ENCODE peak calls at places on chromosomes 4 and X, in seven cellular contexts. I is naive thymus-derived CD4-positive, alpha-beta T cell; D is mesenchymal stem cell; U is HCEC 1CT; A is CD4-positive, alpha-beta T cell; J is GDM1; B is right cardiac atrium. G is an unnamed sample.
A peak's percentile ranks its signal among the peaks of the same experiment; 100 is the strongest.

GRCh38 chr4:81631958-81632439 is 160.3 kb upstream of the RASGEF1B start:
- DNase-seq in J (no peak), A (no peak), D (peak; percentile 70), I (no peak), B (no peak), U (no peak), G (peak; percentile 90)

GRCh38 chr4:125352521-125352920 is 37.8 kb downstream of the FAT4 start:
- DNase-seq in J (no peak), D (no peak), U (no peak), B (no peak), A (no peak), I (no peak), G (no peak)

GRCh38 chr4:1862055-1862911 is 6.3 kb upstream of the LETM1 start:
- DNase-seq in I (peak; percentile 19), A (no peak), B (no peak), J (no peak), U (no peak), D (no peak), G (no peak)

GRCh38 chr4:38177792-38178665 is 217.8 kb downstream of the PTTG2 start:
- DNase-seq in U (no peak), D (no peak), I (peak; percentile 46), J (no peak), B (peak; percentile 94), A (peak; percentile 58), G (no peak)

GRCh38 chrX:119488749-119489148 is 20.5 kb downstream of the SLC25A5 start:
- DNase-seq in A (no peak), B (peak; percentile 56), U (peak; percentile 47), I (peak; percentile 41), D (peak; percentile 51), J (peak; percentile 9), G (peak; percentile 71)

GRCh38 chrX:110734894-110735541 is 60.6 kb downstream of the CHRDL1 start:
- DNase-seq in I (no peak), D (peak; percentile 72), J (no peak), B (no peak), A (no peak), U (peak; percentile 89), G (peak; percentile 88)

GRCh38 chr4:159097144-159097543 is 5.7 kb upstream of the RAPGEF2 start:
- DNase-seq in B (no peak), D (no peak), A (no peak), U (no peak), J (no peak), I (no peak), G (no peak)

GRCh38 chrX:9848718-9849481 is 62.7 kb downstream of the SHROOM2 start:
- DNase-seq in A (no peak), D (no peak), I (no peak), J (no peak), U (no peak), B (no peak), G (no peak)

GRCh38 chrX:104347860-104348259 is 93.1 kb upstream of the ESX1 start:
- DNase-seq in J (no peak), U (peak; percentile 14), I (no peak), B (no peak), A (no peak), D (peak; percentile 88), G (no peak)

GRCh38 chrX:13377537-13377936 is 57.7 kb upstream of the ATXN3L start:
- DNase-seq in U (peak; percentile 84), B (peak; percentile 39), J (no peak), A (no peak), D (peak; percentile 58), I (no peak), G (peak; percentile 87)

GRCh38 chr4:176063718-176064117 is 1.9 kb upstream of the WDR17 start:
- DNase-seq in A (no peak), U (no peak), D (no peak), I (no peak), J (no peak), B (no peak), G (no peak)

GRCh38 chrX:70455366-70456202 is 10.9 kb downstream of the DLG3 start:
- DNase-seq in A (no peak), I (no peak), U (no peak), D (peak; percentile 26), J (no peak), B (no peak), G (no peak)

GRCh38 chr4:88979292-88979691 is 77.7 kb downstream of the FAM13A start:
- DNase-seq in U (no peak), D (peak; percentile 22), I (no peak), B (no peak), A (no peak), J (no peak), G (peak; percentile 7)

GRCh38 chr4:62871057-62871456 is 1538.2 kb downstream of the TECRL start:
- DNase-seq in D (no peak), J (no peak), B (no peak), U (no peak), A (no peak), I (no peak), G (no peak)

GRCh38 chrX:96763608-96764007 is 79.0 kb downstream of the DIAPH2 start:
- DNase-seq in B (no peak), J (no peak), U (no peak), I (no peak), D (no peak), A (no peak), G (no peak)

GRCh38 chrX:37746268-37746931 is 33.5 kb upstream of the CYBB start:
- DNase-seq in B (no peak), U (no peak), A (no peak), D (peak; percentile 0), J (peak; percentile 15), I (no peak), G (no peak)

GRCh38 chr4:26484032-26484515 is 6.2 kb downstream of the CCKAR start:
- DNase-seq in B (no peak), D (peak; percentile 60), U (no peak), I (no peak), A (no peak), J (no peak), G (peak; percentile 47)

GRCh38 chr4:162162672-162163071 is 1.1 kb downstream of the FSTL5 start:
- DNase-seq in U (no peak), A (no peak), I (no peak), B (no peak), D (no peak), J (no peak), G (no peak)

GRCh38 chr4:166366012-166366411 is 493.0 kb downstream of the TLL1 start:
- DNase-seq in A (no peak), D (no peak), U (no peak), I (no peak), B (no peak), J (no peak), G (no peak)

GRCh38 chrX:87338510-87338909 is 179.1 kb upstream of the KLHL4 start:
- DNase-seq in B (no peak), D (peak; percentile 26), I (no peak), J (no peak), U (no peak), A (no peak), G (no peak)

GRCh38 chr4:82560853-82561744 is 689 bp downstream of the TMEM150C start:
- DNase-seq in D (no peak), B (peak; percentile 61), J (no peak), A (no peak), I (no peak), U (no peak), G (no peak)

GRCh38 chr4:120843840-120844527 is 78.5 kb downstream of the PRDM5 start:
- DNase-seq in B (peak; percentile 43), D (no peak), I (peak; percentile 4), U (no peak), J (no peak), A (no peak), G (no peak)

GRCh38 chrX:119190736-119191282 is 45.3 kb upstream of the PGRMC1 start:
- DNase-seq in U (peak; percentile 3), B (peak; percentile 53), I (no peak), J (no peak), D (no peak), A (no peak), G (peak; percentile 36)

GRCh38 chr4:160175064-160175643 is 1072.3 kb downstream of the RAPGEF2 start:
- DNase-seq in U (no peak), I (no peak), J (no peak), D (no peak), A (no peak), B (peak; percentile 18), G (no peak)

GRCh38 chrX:132876509-132876837 is 82.0 kb downstream of the HS6ST2 start:
- DNase-seq in B (no peak), I (no peak), J (no peak), D (peak; percentile 11), A (no peak), U (no peak), G (no peak)

GRCh38 chr4:6071191-6071958 is 53.1 kb upstream of the C4orf50 start:
- DNase-seq in A (no peak), D (no peak), B (no peak), I (no peak), J (no peak), U (no peak), G (no peak)

GRCh38 chr4:114286275-114286674 is 306.8 kb upstream of the ARSJ start:
- DNase-seq in U (no peak), I (no peak), A (no peak), J (no peak), B (no peak), D (no peak), G (peak; percentile 64)

GRCh38 chrX:151722241-151722846 is 6.5 kb downstream of the FATE1 start:
- DNase-seq in B (peak; percentile 63), A (no peak), I (no peak), D (no peak), J (no peak), U (no peak), G (peak; percentile 1)

GRCh38 chr4:163107754-163108153 is 58.9 kb downstream of the NAF1 start:
- DNase-seq in B (no peak), J (no peak), D (peak; percentile 38), A (no peak), U (no peak), I (peak; percentile 14), G (peak; percentile 28)

GRCh38 chrX:103586314-103586646 is 965 bp downstream of the TCEAL4 start:
- DNase-seq in J (no peak), U (no peak), I (no peak), A (no peak), B (no peak), D (peak; percentile 0), G (peak; percentile 22)

GRCh38 chr4:103156107-103156506 is 42.0 kb downstream of the CENPE start:
- DNase-seq in J (no peak), D (no peak), A (no peak), U (no peak), I (no peak), B (no peak), G (no peak)

GRCh38 chrX:8913665-8914409 is 112.7 kb upstream of the FAM9A start:
- DNase-seq in U (peak; percentile 1), D (peak; percentile 47), B (peak; percentile 61), J (no peak), I (no peak), A (no peak), G (peak; percentile 26)

GRCh38 chr4:150047546-150047945 is 30.7 kb upstream of the DCLK2 start:
- DNase-seq in J (no peak), B (no peak), U (no peak), A (no peak), D (no peak), I (no peak), G (no peak)

GRCh38 chrX:9149831-9150230 is 115.9 kb upstream of the FAM9B start:
- DNase-seq in D (peak; percentile 20), J (no peak), I (no peak), B (no peak), A (no peak), U (no peak), G (peak; percentile 24)

GRCh38 chr4:146957252-146957651 is 11.6 kb upstream of the TTC29 start:
- DNase-seq in B (no peak), U (peak; percentile 93), I (no peak), A (no peak), D (peak; percentile 69), J (no peak), G (peak; percentile 81)

GRCh38 chrX:70172226-70172625 is 5.1 kb upstream of the DGAT2L6 start:
- DNase-seq in B (no peak), A (no peak), J (no peak), I (no peak), U (peak; percentile 44), D (no peak), G (peak; percentile 49)

GRCh38 chr4:14184265-14184664 is 556.7 kb upstream of the BOD1L1 start:
- DNase-seq in I (no peak), U (no peak), J (peak; percentile 7), B (peak; percentile 36), D (no peak), A (no peak), G (peak; percentile 91)

G was measured in foreskin fibroblast.